ENCODE peak calls at places on chromosome 11, in four cellular contexts. X is A549; P is CD8-positive, alpha-beta T cell; D is PC-3. Q is an unnamed sample.

GRCh38 chr11:8533332-8533731 is 60.7 kb downstream of the STK33 start:
- ATAC-seq in X (no peak), P (no peak), D (no peak), Q (no peak)

GRCh38 chr11:115848080-115848479 is 343.9 kb upstream of the CADM1 start:
- ATAC-seq in X (no peak), P (no peak), D (no peak), Q (no peak)

GRCh38 chr11:107631043-107631442 is 40.1 kb downstream of the ELMOD1 start:
- ATAC-seq in X (no peak), P (no peak), D (no peak), Q (no peak)

GRCh38 chr11:109968781-109969180 is 124.4 kb upstream of the ZC3H12C start:
- ATAC-seq in X (no peak), P (no peak), D (no peak), Q (no peak)

GRCh38 chr11:36688892-36689291 is 90.9 kb upstream of the RAG2 start:
- ATAC-seq in X (no peak), P (no peak), D (no peak), Q (no peak)

GRCh38 chr11:44324787-44325525 is 15.0 kb upstream of the ALX4 start:
- ATAC-seq in X (no peak), P (no peak), D (peak; percentile 56), Q (no peak)

GRCh38 chr11:61091373-61092279 is 10.7 kb upstream of the CD5 start:
- ATAC-seq in X (peak; percentile 44), P (peak; percentile 21), D (no peak), Q (no peak)

GRCh38 chr11:107576497-107577086 is 11.1 kb upstream of the ALKBH8 start:
- ATAC-seq in X (no peak), P (peak; percentile 62), D (peak; percentile 76), Q (peak; percentile 78)

GRCh38 chr11:128549256-128549944 is 38.0 kb downstream of the ETS1 start:
- ATAC-seq in X (no peak), P (no peak), D (no peak), Q (no peak)

GRCh38 chr11:85137597-85137996 is 489.5 kb downstream of the DLG2 start:
- ATAC-seq in X (no peak), P (no peak), D (peak; percentile 38), Q (no peak)

GRCh38 chr11:17652556-17652955 is 66.8 kb upstream of the MYOD1 start:
- ATAC-seq in X (no peak), P (no peak), D (no peak), Q (no peak)

GRCh38 chr11:18578975-18579598 is 9.4 kb downstream of the UEVLD start:
- ATAC-seq in X (peak; percentile 77), P (peak; percentile 34), D (peak; percentile 90), Q (no peak)

GRCh38 chr11:13109616-13110015 is 100.5 kb downstream of the RASSF10 start:
- ATAC-seq in X (no peak), P (no peak), D (no peak), Q (no peak)